ENCODE peak calls at places on chromosome 13, in eight cellular contexts. F, V, D, R, N, G, L and H are unnamed samples.
A peak's percentile ranks its signal among the peaks of the same experiment; 100 is the strongest.

GRCh38 chr13:100659578-100659977 is 15.0 kb downstream of the TMTC4 start:
- DNase-seq in F (no peak), V (no peak), D (no peak), R (no peak), N (no peak), G (no peak), L (no peak), H (no peak)

GRCh38 chr13:71290963-71291937 is 575.8 kb downstream of the DACH1 start:
- DNase-seq in F (peak; percentile 48), V (no peak), D (peak; percentile 2), R (peak; percentile 55), N (peak; percentile 1), G (no peak), L (peak; percentile 62), H (no peak)

GRCh38 chr13:111610077-111610476 is 289.6 kb downstream of the TEX29 start:
- DNase-seq in F (no peak), V (no peak), D (no peak), R (no peak), N (no peak), G (no peak), L (no peak), H (no peak)

GRCh38 chr13:71602327-71602726 is 264.7 kb downstream of the DACH1 start:
- DNase-seq in F (no peak), V (no peak), D (no peak), R (no peak), N (no peak), G (no peak), L (no peak), H (no peak)

GRCh38 chr13:97257800-97258799 is 36.0 kb downstream of the MBNL2 start:
- DNase-seq in F (no peak), V (no peak), D (no peak), R (peak; percentile 73), N (peak; percentile 90), G (no peak), L (peak; percentile 95), H (no peak)

GRCh38 chr13:48410199-48410598 is 2.7 kb downstream of the LPAR6 start:
- DNase-seq in F (no peak), V (no peak), D (no peak), R (no peak), N (no peak), G (no peak), L (no peak), H (no peak)

GRCh38 chr13:109273326-109273751 is 513.0 kb downstream of the IRS2 start:
- DNase-seq in F (no peak), V (no peak), D (no peak), R (no peak), N (peak; percentile 29), G (no peak), L (no peak), H (no peak)

GRCh38 chr13:30743319-30744055 is 8.1 kb downstream of the ALOX5AP start:
- DNase-seq in F (no peak), V (no peak), D (peak; percentile 75), R (no peak), N (peak; percentile 99), G (no peak), L (peak; percentile 74), H (peak; percentile 40)

GRCh38 chr13:30978981-30979956 is 46.8 kb downstream of the TEX26 start:
- DNase-seq in F (peak; percentile 2), V (peak; percentile 49), D (peak; percentile 5), R (no peak), N (no peak), G (no peak), L (peak; percentile 47), H (peak; percentile 77)

GRCh38 chr13:82330499-82330898 is 1551.8 kb downstream of the SLITRK1 start:
- DNase-seq in F (no peak), V (no peak), D (no peak), R (no peak), N (no peak), G (no peak), L (peak; percentile 2), H (no peak)

GRCh38 chr13:21113851-21114306 is 52.5 kb upstream of the LATS2 start:
- DNase-seq in F (no peak), V (no peak), D (no peak), R (no peak), N (no peak), G (no peak), L (no peak), H (no peak)

GRCh38 chr13:31485183-31485582 is 254.1 kb upstream of the RXFP2 start:
- DNase-seq in F (no peak), V (no peak), D (no peak), R (no peak), N (no peak), G (no peak), L (no peak), H (no peak)

GRCh38 chr13:46324976-46325375 is 62.1 kb downstream of the RUBCNL start:
- DNase-seq in F (no peak), V (no peak), D (no peak), R (no peak), N (no peak), G (no peak), L (no peak), H (no peak)

GRCh38 chr13:21583496-21583895 is 20.5 kb downstream of the MICU2 start:
- DNase-seq in F (no peak), V (no peak), D (no peak), R (no peak), N (peak; percentile 66), G (no peak), L (no peak), H (no peak)

GRCh38 chr13:86946734-86947133 is 724.4 kb upstream of the SLITRK5 start:
- DNase-seq in F (no peak), V (no peak), D (no peak), R (no peak), N (no peak), G (no peak), L (no peak), H (no peak)

GRCh38 chr13:87671031-87671823 is at the start of gene SLITRK5:
- DNase-seq in F (peak; percentile 54), V (peak; percentile 78), D (no peak), R (peak; percentile 44), N (peak; percentile 16), G (no peak), L (peak; percentile 68), H (peak; percentile 84)

GRCh38 chr13:64332048-64332447 is 2898.1 kb downstream of the PCDH9 start:
- DNase-seq in F (no peak), V (no peak), D (no peak), R (no peak), N (peak; percentile 10), G (no peak), L (no peak), H (no peak)

GRCh38 chr13:106186366-106187030 is 349.0 kb downstream of the EFNB2 start:
- DNase-seq in F (no peak), V (no peak), D (no peak), R (no peak), N (peak; percentile 9), G (no peak), L (no peak), H (no peak)

GRCh38 chr13:106183410-106184128 is 351.9 kb downstream of the EFNB2 start:
- DNase-seq in F (no peak), V (no peak), D (no peak), R (no peak), N (no peak), G (no peak), L (no peak), H (peak; percentile 90)

GRCh38 chr13:106184778-106185177 is 350.7 kb downstream of the EFNB2 start:
- DNase-seq in F (no peak), V (no peak), D (no peak), R (no peak), N (no peak), G (no peak), L (no peak), H (no peak)

GRCh38 chr13:106187092-106187491 is 348.4 kb downstream of the EFNB2 start:
- DNase-seq in F (no peak), V (no peak), D (no peak), R (no peak), N (no peak), G (no peak), L (no peak), H (no peak)

GRCh38 chr13:106187501-106187900 is 348.0 kb downstream of the EFNB2 start:
- DNase-seq in F (no peak), V (no peak), D (no peak), R (no peak), N (no peak), G (no peak), L (no peak), H (no peak)
- H3K4me3 ChIP-seq in F (no peak overlapping the region), V (no peak overlapping the region), D (no peak overlapping the region), R (no peak overlapping the region), N (no peak overlapping the region), G (no peak overlapping the region), L (no peak overlapping the region), H (no peak overlapping the region)

GRCh38 chr13:112713517-112714253 is 23.8 kb downstream of the ATP11A start:
- DNase-seq in F (no peak), V (no peak), D (no peak), R (no peak), N (no peak), G (no peak), L (no peak), H (no peak)

GRCh38 chr13:112710855-112711527 is 21.2 kb downstream of the ATP11A start:
- DNase-seq in F (no peak), V (no peak), D (no peak), R (no peak), N (no peak), G (no peak), L (no peak), H (no peak)

GRCh38 chr13:112711528-112712265 is 21.9 kb downstream of the ATP11A start:
- DNase-seq in F (no peak), V (peak; percentile 91), D (peak; percentile 81), R (peak; percentile 88), N (peak; percentile 98), G (no peak), L (peak; percentile 94), H (peak; percentile 68)

GRCh38 chr13:112714366-112714765 is 24.5 kb downstream of the ATP11A start:
- DNase-seq in F (no peak), V (no peak), D (no peak), R (no peak), N (no peak), G (no peak), L (no peak), H (no peak)

GRCh38 chr13:112712451-112712881 is 22.6 kb downstream of the ATP11A start:
- DNase-seq in F (no peak), V (no peak), D (no peak), R (no peak), N (no peak), G (no peak), L (no peak), H (no peak)
- H3K4me3 ChIP-seq in F (no peak overlapping the region), V (no peak overlapping the region), D (no peak overlapping the region), R (no peak overlapping the region), N (no peak overlapping the region), G (peak overlapping the region; percentile 47), L (no peak overlapping the region), H (no peak overlapping the region)

GRCh38 chr13:110301606-110302131 is 5.3 kb downstream of the COL4A1 start:
- DNase-seq in F (no peak), V (no peak), D (no peak), R (no peak), N (peak; percentile 90), G (no peak), L (no peak), H (no peak)
- H3K4me3 ChIP-seq in F (no peak overlapping the region), V (no peak overlapping the region), D (no peak overlapping the region), R (peak overlapping the region; percentile 14), N (no peak overlapping the region), G (no peak overlapping the region), L (no peak overlapping the region), H (no peak overlapping the region)

DNA sequence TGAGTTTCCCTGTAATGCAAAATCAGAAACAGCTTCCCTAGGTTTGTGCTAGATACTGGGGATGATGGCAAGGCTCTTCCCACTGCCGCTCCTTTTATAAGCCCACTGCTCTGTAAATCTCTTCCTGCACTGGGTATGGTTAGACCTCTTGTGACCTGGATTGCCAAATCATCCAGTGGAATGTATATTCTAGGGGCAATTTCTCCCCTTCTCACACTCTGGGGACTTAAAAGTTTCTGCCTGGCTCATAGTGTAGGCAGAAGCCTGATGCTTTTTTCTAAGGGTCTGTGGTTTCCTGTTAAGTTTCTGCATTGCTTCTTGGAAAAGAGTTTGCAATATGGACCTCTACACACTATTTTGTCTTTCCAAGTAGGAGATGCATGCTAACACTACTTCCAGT is 1582.0 kb upstream of the PCDH20 start:
- DNase-seq in F (no peak), V (no peak), D (no peak), R (no peak), N (no peak), G (no peak), L (no peak), H (no peak)
- H3K4me3 ChIP-seq in F (no peak overlapping the region), V (no peak overlapping the region), D (no peak overlapping the region), R (no peak overlapping the region), N (no peak overlapping the region), G (no peak overlapping the region), L (no peak overlapping the region), H (no peak overlapping the region)